ENCODE peak calls at places on chromosomes 4 and X, in ten cellular contexts. One of them, this sample, is unnamed.

GRCh38 chrX:128754130-128754529 is 701.9 kb upstream of the ACTRT1 start:
- DNase-seq in endothelial cell of umbilical vein: no peak
- DNase-seq in Panc1: no peak
- DNase-seq in GM13976: no peak
- DNase-seq in progenitor cell of endocrine pancreas: no peak
- DNase-seq in heart right ventricle: no peak
- DNase-seq in coronary artery: no peak
- DNase-seq in fibroblast of the aortic adventitia: no peak
- DNase-seq in neural crest cell: no peak
- DNase-seq in chondrocyte: no peak
- DNase-seq in this sample: no peak

GRCh38 chrX:103356897-103357296 is 591 bp downstream of the TCEAL9 start:
- DNase-seq in heart right ventricle: peak
- DNase-seq in coronary artery: no peak
- DNase-seq in endothelial cell of umbilical vein: peak
- DNase-seq in chondrocyte: no peak
- DNase-seq in fibroblast of the aortic adventitia: no peak
- DNase-seq in progenitor cell of endocrine pancreas: no peak
- DNase-seq in neural crest cell: no peak
- DNase-seq in Panc1: no peak
- DNase-seq in GM13976: no peak
- DNase-seq in this sample: no peak

GRCh38 chr4:121582296-121582695 is 114.5 kb downstream of the ANXA5 start:
- DNase-seq in GM13976: no peak
- DNase-seq in Panc1: no peak
- DNase-seq in chondrocyte: no peak
- DNase-seq in fibroblast of the aortic adventitia: no peak
- DNase-seq in endothelial cell of umbilical vein: no peak
- DNase-seq in coronary artery: no peak
- DNase-seq in progenitor cell of endocrine pancreas: no peak
- DNase-seq in heart right ventricle: no peak
- DNase-seq in neural crest cell: no peak
- DNase-seq in this sample: no peak

GRCh38 chr4:101020956-101021355 is 326.4 kb downstream of the PPP3CA start:
- DNase-seq in neural crest cell: no peak
- DNase-seq in Panc1: peak
- DNase-seq in chondrocyte: no peak
- DNase-seq in heart right ventricle: no peak
- DNase-seq in endothelial cell of umbilical vein: peak
- DNase-seq in coronary artery: no peak
- DNase-seq in GM13976: no peak
- DNase-seq in fibroblast of the aortic adventitia: peak
- DNase-seq in progenitor cell of endocrine pancreas: no peak
- DNase-seq in this sample: no peak

GRCh38 chrX:47156611-47157520 is 11.8 kb downstream of the RBM10 start:
- DNase-seq in chondrocyte: no peak
- DNase-seq in progenitor cell of endocrine pancreas: no peak
- DNase-seq in endothelial cell of umbilical vein: no peak
- DNase-seq in heart right ventricle: no peak
- DNase-seq in GM13976: no peak
- DNase-seq in fibroblast of the aortic adventitia: no peak
- DNase-seq in Panc1: no peak
- DNase-seq in neural crest cell: no peak
- DNase-seq in coronary artery: no peak
- DNase-seq in this sample: no peak

GRCh38 chr4:19293080-19293479 is 958.6 kb upstream of the SLIT2 start:
- DNase-seq in heart right ventricle: no peak
- DNase-seq in fibroblast of the aortic adventitia: no peak
- DNase-seq in coronary artery: no peak
- DNase-seq in neural crest cell: no peak
- DNase-seq in progenitor cell of endocrine pancreas: no peak
- DNase-seq in chondrocyte: no peak
- DNase-seq in endothelial cell of umbilical vein: no peak
- DNase-seq in Panc1: no peak
- DNase-seq in GM13976: no peak
- DNase-seq in this sample: no peak

GRCh38 chrX:65750674-65751469 is 83.4 kb downstream of the MSN start:
- DNase-seq in fibroblast of the aortic adventitia: no peak
- DNase-seq in Panc1: no peak
- DNase-seq in GM13976: no peak
- DNase-seq in coronary artery: no peak
- DNase-seq in chondrocyte: no peak
- DNase-seq in progenitor cell of endocrine pancreas: no peak
- DNase-seq in endothelial cell of umbilical vein: no peak
- DNase-seq in neural crest cell: no peak
- DNase-seq in heart right ventricle: no peak
- DNase-seq in this sample: no peak

GRCh38 chr4:31918891-31919290 is 1198.7 kb downstream of the PCDH7 start:
- DNase-seq in coronary artery: no peak
- DNase-seq in Panc1: no peak
- DNase-seq in progenitor cell of endocrine pancreas: no peak
- DNase-seq in neural crest cell: no peak
- DNase-seq in heart right ventricle: no peak
- DNase-seq in GM13976: no peak
- DNase-seq in fibroblast of the aortic adventitia: peak
- DNase-seq in chondrocyte: no peak
- DNase-seq in endothelial cell of umbilical vein: no peak
- DNase-seq in this sample: no peak

GRCh38 chr4:123832173-123833026 is 435.8 kb downstream of the SPRY1 start:
- DNase-seq in fibroblast of the aortic adventitia: peak
- DNase-seq in neural crest cell: no peak
- DNase-seq in GM13976: no peak
- DNase-seq in chondrocyte: no peak
- DNase-seq in Panc1: peak
- DNase-seq in progenitor cell of endocrine pancreas: no peak
- DNase-seq in endothelial cell of umbilical vein: peak
- DNase-seq in heart right ventricle: peak
- DNase-seq in coronary artery: peak
- DNase-seq in this sample: no peak

GRCh38 chr4:108849611-108850406 is 87.0 kb upstream of the ETNPPL start:
- DNase-seq in endothelial cell of umbilical vein: no peak
- DNase-seq in fibroblast of the aortic adventitia: peak
- DNase-seq in neural crest cell: no peak
- DNase-seq in heart right ventricle: no peak
- DNase-seq in progenitor cell of endocrine pancreas: no peak
- DNase-seq in chondrocyte: no peak
- DNase-seq in Panc1: no peak
- DNase-seq in coronary artery: no peak
- DNase-seq in GM13976: no peak
- DNase-seq in this sample: no peak

GRCh38 chr4:16636911-16637630 is 261.4 kb downstream of the LDB2 start:
- DNase-seq in heart right ventricle: no peak
- DNase-seq in fibroblast of the aortic adventitia: peak
- DNase-seq in neural crest cell: no peak
- DNase-seq in GM13976: no peak
- DNase-seq in chondrocyte: no peak
- DNase-seq in endothelial cell of umbilical vein: peak
- DNase-seq in Panc1: no peak
- DNase-seq in coronary artery: no peak
- DNase-seq in progenitor cell of endocrine pancreas: no peak
- DNase-seq in this sample: no peak

GRCh38 chr4:7540216-7540615 is 105.5 kb upstream of the PSAPL1 start:
- DNase-seq in chondrocyte: no peak
- DNase-seq in endothelial cell of umbilical vein: no peak
- DNase-seq in heart right ventricle: no peak
- DNase-seq in fibroblast of the aortic adventitia: no peak
- DNase-seq in Panc1: no peak
- DNase-seq in coronary artery: no peak
- DNase-seq in neural crest cell: no peak
- DNase-seq in progenitor cell of endocrine pancreas: no peak
- DNase-seq in GM13976: no peak
- DNase-seq in this sample: no peak

GRCh38 chr4:81722229-81722900 is 250.7 kb upstream of the RASGEF1B start:
- DNase-seq in fibroblast of the aortic adventitia: no peak
- DNase-seq in progenitor cell of endocrine pancreas: no peak
- DNase-seq in Panc1: no peak
- DNase-seq in heart right ventricle: no peak
- DNase-seq in chondrocyte: no peak
- DNase-seq in coronary artery: no peak
- DNase-seq in endothelial cell of umbilical vein: no peak
- DNase-seq in GM13976: no peak
- DNase-seq in neural crest cell: no peak
- DNase-seq in this sample: no peak

GRCh38 chr4:186687263-186687662 is 36.4 kb downstream of the FAT1 start:
- DNase-seq in coronary artery: no peak
- DNase-seq in fibroblast of the aortic adventitia: no peak
- DNase-seq in chondrocyte: no peak
- DNase-seq in GM13976: no peak
- DNase-seq in endothelial cell of umbilical vein: no peak
- DNase-seq in progenitor cell of endocrine pancreas: no peak
- DNase-seq in Panc1: no peak
- DNase-seq in heart right ventricle: no peak
- DNase-seq in neural crest cell: no peak
- DNase-seq in this sample: no peak

GRCh38 chr4:117965608-117966007 is 68.7 kb upstream of the NDST3 start:
- DNase-seq in fibroblast of the aortic adventitia: no peak
- DNase-seq in coronary artery: no peak
- DNase-seq in progenitor cell of endocrine pancreas: no peak
- DNase-seq in Panc1: no peak
- DNase-seq in heart right ventricle: no peak
- DNase-seq in chondrocyte: no peak
- DNase-seq in endothelial cell of umbilical vein: no peak
- DNase-seq in GM13976: no peak
- DNase-seq in neural crest cell: no peak
- DNase-seq in this sample: no peak

GRCh38 chr4:176549161-176549865 is 229.5 kb downstream of the SPCS3 start:
- DNase-seq in neural crest cell: no peak
- DNase-seq in endothelial cell of umbilical vein: no peak
- DNase-seq in chondrocyte: no peak
- DNase-seq in Panc1: no peak
- DNase-seq in heart right ventricle: no peak
- DNase-seq in progenitor cell of endocrine pancreas: no peak
- DNase-seq in coronary artery: no peak
- DNase-seq in fibroblast of the aortic adventitia: peak
- DNase-seq in GM13976: no peak
- DNase-seq in this sample: no peak

GRCh38 chr4:152255437-152255836 is 280.5 kb downstream of the FBXW7 start:
- DNase-seq in heart right ventricle: peak
- DNase-seq in progenitor cell of endocrine pancreas: no peak
- DNase-seq in fibroblast of the aortic adventitia: no peak
- DNase-seq in chondrocyte: no peak
- DNase-seq in endothelial cell of umbilical vein: peak
- DNase-seq in GM13976: peak
- DNase-seq in Panc1: no peak
- DNase-seq in coronary artery: no peak
- DNase-seq in neural crest cell: no peak
- DNase-seq in this sample: no peak

GRCh38 chr4:148056879-148057278 is 325.0 kb downstream of the ARHGAP10 start:
- DNase-seq in heart right ventricle: peak
- DNase-seq in GM13976: peak
- DNase-seq in progenitor cell of endocrine pancreas: no peak
- DNase-seq in endothelial cell of umbilical vein: peak
- DNase-seq in coronary artery: no peak
- DNase-seq in fibroblast of the aortic adventitia: peak
- DNase-seq in Panc1: peak
- DNase-seq in neural crest cell: no peak
- DNase-seq in chondrocyte: no peak
- DNase-seq in this sample: no peak
- TF ChIP-seq CTCF in heart right ventricle: peak
- TF ChIP-seq CTCF in GM13976: peak
- TF ChIP-seq CTCF in progenitor cell of endocrine pancreas: no peak
- TF ChIP-seq CTCF in endothelial cell of umbilical vein: no peak
- TF ChIP-seq CTCF in coronary artery: no peak
- TF ChIP-seq CTCF in fibroblast of the aortic adventitia: no peak
- TF ChIP-seq CTCF in Panc1: no peak
- TF ChIP-seq CTCF in neural crest cell: no peak
- TF ChIP-seq CTCF in chondrocyte: no peak
- TF ChIP-seq CTCF in this sample: no peak

GRCh38 chrX:112941209-112941788 is 100.7 kb upstream of the AMOT start:
- DNase-seq in progenitor cell of endocrine pancreas: no peak
- DNase-seq in heart right ventricle: no peak
- DNase-seq in Panc1: peak
- DNase-seq in fibroblast of the aortic adventitia: no peak
- DNase-seq in GM13976: peak
- DNase-seq in chondrocyte: no peak
- DNase-seq in coronary artery: no peak
- DNase-seq in endothelial cell of umbilical vein: no peak
- DNase-seq in neural crest cell: no peak
- DNase-seq in this sample: no peak
- TF ChIP-seq CTCF in progenitor cell of endocrine pancreas: no peak
- TF ChIP-seq CTCF in heart right ventricle: peak
- TF ChIP-seq CTCF in Panc1: peak
- TF ChIP-seq CTCF in fibroblast of the aortic adventitia: no peak
- TF ChIP-seq CTCF in GM13976: no peak
- TF ChIP-seq CTCF in chondrocyte: peak
- TF ChIP-seq CTCF in coronary artery: no peak
- TF ChIP-seq CTCF in endothelial cell of umbilical vein: no peak
- TF ChIP-seq CTCF in neural crest cell: no peak
- TF ChIP-seq CTCF in this sample: no peak

DNA sequence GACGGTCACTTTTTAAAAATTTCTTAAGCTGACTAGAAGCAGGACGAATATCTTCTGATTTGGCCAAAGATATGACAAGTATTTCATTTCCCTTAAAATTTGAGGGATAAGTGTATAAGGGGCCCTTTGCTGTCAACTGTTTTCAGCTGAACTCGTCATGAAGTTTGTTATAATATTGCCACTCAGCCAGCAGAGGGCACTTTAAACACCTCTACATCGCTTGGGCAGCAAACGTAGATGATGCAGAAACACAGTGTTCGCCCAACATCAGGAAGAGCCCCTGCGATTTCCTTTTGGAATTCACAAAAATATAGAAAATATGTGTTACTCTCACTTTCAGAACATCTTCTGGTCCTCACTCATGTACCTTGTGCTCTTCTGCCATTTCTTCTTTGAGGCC is 435.7 kb upstream of the FMR1 start:
- DNase-seq in fibroblast of the aortic adventitia: no peak
- DNase-seq in heart right ventricle: peak
- DNase-seq in chondrocyte: no peak
- DNase-seq in progenitor cell of endocrine pancreas: no peak
- DNase-seq in Panc1: no peak
- DNase-seq in endothelial cell of umbilical vein: no peak
- DNase-seq in GM13976: no peak
- DNase-seq in neural crest cell: peak
- DNase-seq in coronary artery: no peak
- DNase-seq in this sample: no peak
- TF ChIP-seq CTCF in fibroblast of the aortic adventitia: no peak
- TF ChIP-seq CTCF in heart right ventricle: peak
- TF ChIP-seq CTCF in chondrocyte: peak
- TF ChIP-seq CTCF in progenitor cell of endocrine pancreas: peak
- TF ChIP-seq CTCF in Panc1: peak
- TF ChIP-seq CTCF in endothelial cell of umbilical vein: no peak
- TF ChIP-seq CTCF in GM13976: peak
- TF ChIP-seq CTCF in neural crest cell: peak
- TF ChIP-seq CTCF in coronary artery: no peak
- TF ChIP-seq CTCF in this sample: no peak

GRCh38 chr4:105434940-105435339 is 38.9 kb downstream of the PPA2 start:
- DNase-seq in Panc1: no peak
- DNase-seq in neural crest cell: no peak
- DNase-seq in coronary artery: no peak
- DNase-seq in heart right ventricle: no peak
- DNase-seq in progenitor cell of endocrine pancreas: no peak
- DNase-seq in chondrocyte: no peak
- DNase-seq in GM13976: no peak
- DNase-seq in fibroblast of the aortic adventitia: no peak
- DNase-seq in endothelial cell of umbilical vein: no peak
- DNase-seq in this sample: no peak

GRCh38 chr4:105436414-105436813 is 37.4 kb downstream of the PPA2 start:
- DNase-seq in progenitor cell of endocrine pancreas: no peak
- DNase-seq in neural crest cell: no peak
- DNase-seq in coronary artery: no peak
- DNase-seq in heart right ventricle: no peak
- DNase-seq in fibroblast of the aortic adventitia: no peak
- DNase-seq in endothelial cell of umbilical vein: no peak
- DNase-seq in chondrocyte: no peak
- DNase-seq in Panc1: no peak
- DNase-seq in GM13976: no peak
- DNase-seq in this sample: no peak

GRCh38 chr4:105440890-105441289 is 33.0 kb downstream of the PPA2 start:
- DNase-seq in GM13976: no peak
- DNase-seq in neural crest cell: no peak
- DNase-seq in endothelial cell of umbilical vein: no peak
- DNase-seq in coronary artery: no peak
- DNase-seq in heart right ventricle: no peak
- DNase-seq in progenitor cell of endocrine pancreas: no peak
- DNase-seq in chondrocyte: no peak
- DNase-seq in Panc1: no peak
- DNase-seq in fibroblast of the aortic adventitia: peak
- DNase-seq in this sample: no peak
- TF ChIP-seq CTCF in GM13976: no peak
- TF ChIP-seq CTCF in neural crest cell: no peak
- TF ChIP-seq CTCF in endothelial cell of umbilical vein: no peak
- TF ChIP-seq CTCF in coronary artery: no peak
- TF ChIP-seq CTCF in heart right ventricle: no peak
- TF ChIP-seq CTCF in progenitor cell of endocrine pancreas: no peak
- TF ChIP-seq CTCF in chondrocyte: peak
- TF ChIP-seq CTCF in Panc1: no peak
- TF ChIP-seq CTCF in fibroblast of the aortic adventitia: no peak
- TF ChIP-seq CTCF in this sample: no peak

This sample was measured in mesothelial cell of epicardium.